ENCODE peak calls at places on chromosome 11, in seven cellular contexts. B is osteoblast, O is heart right ventricle, P is lung, A is pancreas, T is neural progenitor cell, N is HepG2. H is an unnamed sample. For H3K27me3, the result is how much of the 10 kb centered on the place peaks cover.

GRCh38 chr11:68942751-68943271 is 38.0 kb downstream of the MRGPRD start:
- DNase-seq in A (no peak), T (no peak), B (peak), O (no peak), P (no peak), N (no peak), H (no peak)

GRCh38 chr11:111019931-111020381 is 225.6 kb upstream of the POU2AF2 start:
- DNase-seq in B (no peak), T (no peak), A (no peak), O (no peak), N (no peak), P (no peak), H (no peak)

GRCh38 chr11:19595840-19596751 is 116.5 kb upstream of the NAV2 start:
- DNase-seq in P (no peak), T (no peak), A (no peak), O (peak), N (no peak), B (peak), H (peak)

GRCh38 chr11:64250875-64251721 is at the start of gene PLCB3:
- DNase-seq in B (peak), P (peak), O (peak), A (peak), T (peak), N (no peak), H (no peak)

GRCh38 chr11:93059074-93059957 is 89.9 kb downstream of the MTNR1B start:
- DNase-seq in A (no peak), O (no peak), T (peak), N (no peak), P (no peak), B (no peak), H (peak)

GRCh38 chr11:129695543-129696308 is 119.9 kb upstream of the TMEM45B start:
- DNase-seq in P (peak), O (peak), A (peak), T (peak), B (peak), N (peak), H (peak)

GRCh38 chr11:36238881-36239280 is 50.3 kb downstream of the COMMD9 start:
- DNase-seq in T (no peak), A (no peak), P (no peak), B (no peak), O (no peak), N (no peak), H (no peak)

GRCh38 chr11:35248558-35249323 is 109.8 kb downstream of the CD44 start:
- DNase-seq in B (no peak), O (no peak), N (no peak), A (no peak), P (no peak), T (no peak), H (no peak)

GRCh38 chr11:28834877-28835276 is 726.7 kb downstream of the METTL15 start:
- DNase-seq in P (no peak), N (no peak), B (no peak), T (no peak), A (no peak), O (no peak), H (peak)

GRCh38 chr11:776459-777287 is 614 bp downstream of the GATD1 start:
- DNase-seq in A (peak), B (peak), O (no peak), N (no peak), T (peak), P (no peak), H (no peak)

GRCh38 chr11:12704049-12704448 is 29.8 kb downstream of the TEAD1 start:
- DNase-seq in P (no peak), B (peak), O (no peak), N (no peak), A (no peak), T (no peak), H (peak)

GRCh38 chr11:106495046-106495445 is 417.6 kb downstream of the AASDHPPT start:
- DNase-seq in N (no peak), T (no peak), B (peak), O (no peak), P (no peak), A (no peak), H (peak)

GRCh38 chr11:15910761-15911160 is 445.6 kb downstream of the SOX6 start:
- DNase-seq in P (no peak), T (no peak), A (no peak), B (no peak), N (no peak), O (no peak), H (no peak)

GRCh38 chr11:79155237-79155636 is 285.6 kb downstream of the TENM4 start:
- DNase-seq in A (no peak), T (no peak), P (no peak), O (no peak), B (no peak), N (no peak), H (no peak)

GRCh38 chr11:97908354-97908753 is 1112.4 kb upstream of the CNTN5 start:
- DNase-seq in B (no peak), N (no peak), P (no peak), A (no peak), O (no peak), T (no peak), H (no peak)

GRCh38 chr11:126026579-126026978 is 36.1 kb downstream of the CDON start:
- DNase-seq in A (no peak), T (no peak), B (no peak), O (no peak), P (no peak), N (peak), H (no peak)

GRCh38 chr11:10622957-10623787 is 54.7 kb upstream of the LYVE1 start:
- DNase-seq in T (no peak), A (no peak), P (peak), N (no peak), O (peak), B (no peak), H (no peak)

GRCh38 chr11:64237484-64237951 is 3.1 kb downstream of the VEGFB start:
- DNase-seq in N (peak), P (peak), A (peak), T (no peak), O (no peak), B (no peak), H (peak)

GRCh38 chr11:44877908-44878459 is 72.7 kb downstream of the TP53I11 start:
- DNase-seq in N (no peak), A (no peak), B (peak), P (no peak), O (no peak), T (peak), H (peak)

GRCh38 chr11:27468209-27468608 is 4.4 kb downstream of the LGR4 start:
- DNase-seq in A (no peak), N (no peak), O (no peak), P (no peak), T (no peak), B (no peak), H (peak)

GRCh38 chr11:57641011-57641410 is 8.7 kb downstream of the YPEL4 start:
- DNase-seq in O (no peak), B (peak), T (peak), P (no peak), N (no peak), A (no peak), H (no peak)

GRCh38 chr11:46357483-46357936 is 10.2 kb downstream of the DGKZ start:
- DNase-seq in T (no peak), A (peak), P (no peak), B (no peak), N (no peak), O (no peak), H (peak)

GRCh38 chr11:2193099-2193886 is 21.7 kb upstream of the TH start:
- DNase-seq in O (peak), P (no peak), B (no peak), T (no peak), A (no peak), N (no peak), H (no peak)

GRCh38 chr11:58503361-58503856 is 4.5 kb downstream of the OR5B21 start:
- DNase-seq in B (no peak), T (no peak), A (no peak), P (no peak), N (no peak), O (no peak), H (peak)

GRCh38 chr11:69218946-69219720 is 63.4 kb downstream of the SMIM38 start:
- DNase-seq in B (peak), O (no peak), P (no peak), N (no peak), T (no peak), A (peak), H (no peak)

GRCh38 chr11:78860720-78861422 is 286.2 kb upstream of the NARS2 start:
- DNase-seq in A (no peak), N (no peak), B (no peak), O (peak), P (no peak), T (peak), H (peak)

GRCh38 chr11:5689551-5689983 is at the start of gene TRIM22:
- DNase-seq in N (no peak), O (peak), P (peak), A (no peak), T (peak), B (peak), H (peak)

GRCh38 chr11:126440792-126441514 is 85.5 kb downstream of the ST3GAL4 start:
- DNase-seq in A (peak), P (peak), O (peak), T (peak), N (peak), B (peak), H (peak)

GRCh38 chr11:19307498-19307897 is 66.8 kb upstream of the E2F8 start:
- DNase-seq in A (no peak), B (no peak), P (no peak), N (no peak), T (no peak), O (no peak), H (no peak)

GRCh38 chr11:19970944-19971343 is 189.3 kb downstream of the DBX1 start:
- DNase-seq in B (no peak), P (no peak), T (no peak), O (no peak), A (no peak), N (no peak), H (no peak)

GRCh38 chr11:28585007-28585406 is 476.8 kb downstream of the METTL15 start:
- DNase-seq in B (no peak), T (no peak), A (no peak), O (no peak), N (no peak), P (no peak), H (peak)

GRCh38 chr11:43035011-43035564 is 276.7 kb upstream of the API5 start:
- DNase-seq in T (no peak), P (no peak), O (no peak), A (no peak), B (no peak), N (no peak), H (no peak)

GRCh38 chr11:130786586-130786985 is 129.7 kb downstream of the SNX19 start:
- DNase-seq in T (no peak), N (no peak), P (no peak), O (no peak), A (no peak), B (no peak), H (no peak)

GRCh38 chr11:2522636-2523255 is 77.9 kb downstream of the KCNQ1 start:
- DNase-seq in T (peak), A (peak), P (no peak), N (no peak), B (peak), O (no peak), H (no peak)

DNA sequence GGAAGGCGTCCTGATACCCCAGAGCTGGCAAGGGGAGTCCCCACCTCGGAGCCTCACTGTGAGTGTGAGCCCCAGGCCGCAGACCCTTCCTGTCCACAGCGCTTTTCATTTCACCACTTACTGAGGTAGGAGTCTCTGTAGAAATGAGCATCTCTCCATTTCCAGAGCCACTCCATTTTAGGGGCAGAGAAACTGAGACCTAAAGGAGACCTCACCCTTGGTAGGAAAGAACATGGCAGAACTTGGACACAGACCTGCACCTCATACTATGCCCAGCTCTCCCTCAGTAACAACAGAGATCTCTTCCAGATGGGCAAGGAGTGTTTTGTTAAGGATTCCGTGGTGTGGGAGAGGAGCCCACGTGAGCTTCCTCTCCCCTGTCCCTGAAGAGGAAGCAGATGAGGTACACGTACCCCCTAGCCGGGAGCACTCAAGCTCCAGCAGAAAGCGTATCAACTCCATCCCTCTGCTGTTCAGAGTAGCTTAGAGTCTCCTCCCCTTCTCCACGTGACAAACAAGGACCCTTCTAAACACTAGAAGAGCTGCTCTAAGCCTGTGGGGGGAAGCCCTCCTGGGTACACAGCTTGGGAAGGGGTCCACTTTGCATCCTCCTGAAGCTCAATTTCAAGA is 531 bp upstream of the VSIG2 start:
- DNase-seq in A (no peak), T (no peak), B (no peak), P (no peak), N (no peak), O (no peak), H (no peak)
- H3K27me3 ChIP-seq in A (under half), T (half or more), B (under half), P (under half), N (under half), O (half or more), H (under half)

GRCh38 chr11:121581607-121582006 is 128.8 kb upstream of the SORL1-AS1 start:
- DNase-seq in P (no peak), B (no peak), O (no peak), N (no peak), A (no peak), T (no peak), H (no peak)

GRCh38 chr11:121578216-121579063 is 125.7 kb upstream of the SORL1-AS1 start:
- DNase-seq in B (no peak), P (no peak), O (no peak), T (no peak), N (no peak), A (no peak), H (no peak)

GRCh38 chr11:121582296-121582695 is 129.5 kb upstream of the SORL1-AS1 start:
- DNase-seq in P (no peak), O (no peak), N (peak), B (no peak), A (no peak), T (no peak), H (no peak)

GRCh38 chr11:121577106-121577505 is 124.3 kb upstream of the SORL1-AS1 start:
- DNase-seq in N (no peak), B (no peak), O (no peak), P (no peak), A (no peak), T (no peak), H (no peak)

DNA sequence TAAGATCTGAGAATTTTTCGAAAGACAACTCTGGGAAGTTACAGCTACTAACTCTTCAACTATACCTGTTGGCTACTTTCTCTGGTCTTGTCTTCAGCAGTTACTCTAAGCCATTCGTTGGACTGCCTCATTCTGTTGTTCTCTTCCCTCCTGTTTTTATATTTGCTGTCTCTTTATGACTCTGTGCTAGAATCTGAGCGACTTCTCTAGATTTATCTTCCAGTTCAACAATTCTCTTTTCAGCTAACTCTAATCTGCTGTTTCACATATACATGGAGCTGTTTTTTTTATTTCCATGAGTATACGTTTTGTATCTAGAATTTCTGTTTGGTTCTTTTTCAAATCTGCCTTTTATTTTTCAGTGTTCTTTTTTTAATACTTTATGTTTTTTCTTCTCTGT is 127.4 kb upstream of the SORL1-AS1 start:
- DNase-seq in N (no peak), T (no peak), A (no peak), O (no peak), B (no peak), P (no peak), H (no peak)
- TF ChIP-seq CTCF in N (no peak), T (no peak), A (no peak), O (no peak), B (no peak), P (no peak), H (no peak)

GRCh38 chr11:118612378-118612777 is 5.0 kb downstream of the PHLDB1 start:
- DNase-seq in B (no peak), N (no peak), O (peak), P (no peak), A (peak), T (peak), H (no peak)

GRCh38 chr11:118609380-118610219 is 2.2 kb downstream of the PHLDB1 start:
- DNase-seq in B (no peak), O (peak), T (peak), P (no peak), A (peak), N (no peak), H (no peak)

GRCh38 chr11:118608268-118609214 is 1.1 kb downstream of the PHLDB1 start:
- DNase-seq in A (peak), T (peak), O (peak), P (no peak), B (peak), N (no peak), H (peak)

GRCh38 chr11:118610773-118611432 is 3.5 kb downstream of the PHLDB1 start:
- DNase-seq in A (peak), O (peak), N (peak), T (peak), P (peak), B (peak), H (peak)

GRCh38 chr11:118610220-118610772 is 2.9 kb downstream of the PHLDB1 start:
- DNase-seq in N (no peak), B (no peak), O (peak), T (peak), A (peak), P (no peak), H (no peak)
- H3K4me3 ChIP-seq in N (no peak), B (peak), O (peak), T (peak), A (peak), P (peak), H (no peak)

GRCh38 chr11:17650601-17650911 is 68.8 kb upstream of the MYOD1 start:
- DNase-seq in O (no peak), B (no peak), P (no peak), T (no peak), N (no peak), A (no peak), H (no peak)
- H3K27me3 ChIP-seq in O (under half), B (under half), P (under half), T (under half), N (under half), A (under half), H (under half)

GRCh38 chr11:95256204-95256819 is 25.3 kb upstream of the SESN3 start:
- DNase-seq in P (peak), B (no peak), T (no peak), O (no peak), A (no peak), N (no peak), H (peak)

GRCh38 chr11:95257596-95257995 is 26.6 kb upstream of the SESN3 start:
- DNase-seq in T (no peak), O (no peak), B (no peak), P (no peak), A (no peak), N (no peak), H (no peak)

GRCh38 chr11:95254139-95254704 is 23.2 kb upstream of the SESN3 start:
- DNase-seq in N (peak), P (peak), O (peak), A (no peak), T (peak), B (peak), H (peak)

DNA sequence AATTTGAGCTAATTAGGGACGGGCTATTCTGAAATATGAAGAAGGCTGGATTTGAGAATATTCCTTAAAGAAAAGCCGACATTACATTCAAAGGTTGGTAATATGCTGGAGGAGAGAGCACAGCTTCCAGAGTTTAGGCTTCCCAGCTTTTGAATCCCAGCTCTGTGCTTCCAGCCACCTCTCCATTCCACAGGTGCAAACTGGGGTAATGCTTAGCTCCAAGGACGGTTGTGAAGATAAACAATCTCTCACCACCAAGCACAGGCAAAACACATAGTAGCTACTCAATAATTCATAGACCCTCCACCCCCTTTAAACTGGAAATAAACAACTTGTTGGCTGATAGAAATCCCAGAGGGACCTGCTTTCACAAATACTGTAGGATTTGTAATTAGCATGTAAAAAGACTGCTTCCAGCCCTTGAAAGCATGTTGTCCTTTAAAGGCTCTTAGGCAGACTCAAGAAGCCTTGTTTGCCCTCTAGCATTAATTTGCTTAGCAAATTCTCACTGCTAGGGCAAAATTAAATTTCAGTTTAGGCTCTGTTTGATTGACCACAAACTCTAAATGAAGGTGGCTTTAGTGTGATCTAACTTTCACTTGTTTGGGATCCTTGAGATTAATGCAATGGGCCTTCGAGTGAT is 24.6 kb upstream of the SESN3 start:
- DNase-seq in N (no peak), A (no peak), T (peak), P (no peak), O (no peak), B (no peak), H (no peak)
- TF ChIP-seq CTCF in N (no peak), A (no peak), T (no peak), P (no peak), O (no peak), B (no peak), H (no peak)

DNA sequence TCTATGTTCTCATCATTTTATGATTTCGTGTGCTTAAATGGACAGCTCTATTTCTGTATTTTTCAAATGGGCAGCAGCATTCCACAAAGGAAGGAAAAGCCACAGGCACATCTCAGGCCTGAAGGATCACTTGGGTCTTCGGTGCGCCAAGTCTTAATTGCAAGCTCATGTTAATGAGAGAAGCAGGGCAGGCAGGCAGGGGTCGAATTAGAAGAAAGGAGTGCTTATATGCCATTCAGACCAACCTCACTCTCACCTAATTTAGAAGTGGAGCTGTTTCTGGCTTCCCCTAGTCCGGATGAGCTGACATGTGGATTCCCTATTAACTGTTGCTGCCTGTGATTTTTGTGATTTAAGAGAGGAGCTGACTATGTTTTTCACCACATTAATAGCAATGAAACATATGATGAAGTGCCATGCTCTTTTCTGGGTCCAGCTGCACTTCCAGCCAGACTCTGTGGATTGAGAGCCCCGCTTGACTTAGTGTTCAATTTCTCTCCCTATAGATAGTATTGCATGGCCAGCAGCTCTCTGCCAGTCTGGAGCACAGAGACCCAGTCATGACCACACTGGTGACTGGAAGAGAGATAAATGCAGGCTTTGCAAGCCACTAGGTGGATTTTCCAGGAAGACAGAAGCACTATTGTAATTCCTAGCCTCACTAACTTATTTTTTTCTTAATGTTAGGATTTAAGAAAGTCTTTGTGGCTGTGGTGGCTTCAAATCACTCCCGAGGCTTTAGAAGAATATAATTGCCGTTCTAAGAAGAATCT is 373.9 kb upstream of the FAT3 start:
- DNase-seq in O (no peak), P (no peak), A (no peak), N (no peak), B (no peak), T (peak), H (no peak)
- H3K4me3 ChIP-seq in O (no peak), P (no peak), A (no peak), N (no peak), B (no peak), T (no peak), H (no peak)

H was measured in bronchial epithelial cell.